ENCODE peak calls at places on chromosomes 16 and 17, in seven cellular contexts. T is HuH-7.5, D is IMR-90, I is ACHN, E is EH, P is EL, F is germinal center. N is an unnamed sample.

GRCh38 chr16:31875112-31875803 is 1.7 kb downstream of the ZNF267 start:
- DNase-seq in F (peak), T (no peak), E (peak), D (peak), P (peak), I (no peak), N (peak)

GRCh38 chr16:83212301-83212841 is 585.6 kb downstream of the CDH13 start:
- DNase-seq in F (no peak), I (no peak), D (no peak), T (no peak), P (no peak), E (no peak), N (no peak)

GRCh38 chr16:5560084-5560483 is 462.5 kb upstream of the EEF2KMT start:
- DNase-seq in F (no peak), I (no peak), P (no peak), E (no peak), T (no peak), D (no peak), N (no peak)

GRCh38 chr17:28405632-28406477 is at the start of gene SLC46A1:
- DNase-seq in E (peak), D (no peak), T (peak), I (peak), F (peak), P (peak), N (peak)

GRCh38 chr17:49290690-49291326 is 60.2 kb upstream of the PHOSPHO1 start:
- DNase-seq in D (peak), I (peak), E (peak), P (peak), F (peak), T (no peak), N (peak)

GRCh38 chr16:25613931-25614330 is 77.8 kb upstream of the HS3ST4 start:
- DNase-seq in F (no peak), T (no peak), P (no peak), I (no peak), D (no peak), E (no peak), N (no peak)

GRCh38 chr16:31460582-31461002 is 1.3 kb downstream of the ARMC5 start:
- DNase-seq in D (peak), T (no peak), E (peak), F (no peak), I (peak), P (peak), N (no peak)

GRCh38 chr16:14444979-14445810 is 184.9 kb downstream of the PARN start:
- DNase-seq in P (no peak), F (no peak), I (no peak), T (no peak), E (no peak), D (no peak), N (no peak)

GRCh38 chr17:35588196-35588920 is 1.2 kb downstream of the AP2B1 start:
- DNase-seq in T (no peak), F (no peak), I (peak), E (peak), D (peak), P (peak), N (no peak)

GRCh38 chr16:11232852-11233726 is 22.9 kb downstream of the SOCS1 start:
- DNase-seq in I (no peak), D (no peak), T (no peak), E (no peak), P (no peak), F (peak), N (no peak)

GRCh38 chr16:86778978-86779377 is 200.6 kb downstream of the FOXL1 start:
- DNase-seq in D (no peak), P (no peak), T (no peak), I (no peak), E (no peak), F (no peak), N (no peak)

GRCh38 chr17:41975099-41976083 is 8.8 kb downstream of the CNP start:
- DNase-seq in P (peak), I (no peak), F (no peak), D (peak), E (peak), T (no peak), N (no peak)

GRCh38 chr17:2157081-2157480 is 102.2 kb downstream of the HIC1 start:
- DNase-seq in F (no peak), I (no peak), T (no peak), D (peak), P (peak), E (peak), N (no peak)

GRCh38 chr16:22318690-22319358 is 21.6 kb downstream of the POLR3E start:
- DNase-seq in D (peak), I (peak), T (peak), P (peak), F (peak), E (peak), N (peak)

GRCh38 chr16:87350031-87350430 is 32.8 kb upstream of the C16orf95 start:
- DNase-seq in T (no peak), D (no peak), I (no peak), P (no peak), E (no peak), F (no peak), N (no peak)

GRCh38 chr17:75576661-75577060 is 10.9 kb upstream of the MYO15B start:
- DNase-seq in D (no peak), F (no peak), P (no peak), I (no peak), T (no peak), E (no peak), N (no peak)

GRCh38 chr17:65230040-65230439 is 92.9 kb downstream of the RGS9 start:
- DNase-seq in D (no peak), P (no peak), E (no peak), I (no peak), F (no peak), T (no peak), N (no peak)

GRCh38 chr17:7021993-7022778 is 664 bp upstream of the BCL6B start:
- DNase-seq in E (peak), P (peak), F (peak), T (peak), I (peak), D (peak), N (peak)

GRCh38 chr16:25051446-25052160 is 36.4 kb upstream of the ARHGAP17 start:
- DNase-seq in E (peak), D (peak), T (no peak), F (no peak), I (no peak), P (peak), N (no peak)

GRCh38 chr16:75108792-75109731 is 7.5 kb downstream of the LDHD start:
- DNase-seq in F (peak), D (peak), T (no peak), P (peak), I (peak), E (peak), N (no peak)

GRCh38 chr17:40577611-40578065 is 12.4 kb upstream of the CCR7 start:
- DNase-seq in F (no peak), E (no peak), P (no peak), D (no peak), I (no peak), T (no peak), N (no peak)

GRCh38 chr17:58504826-58505351 is 9.5 kb downstream of the MTMR4 start:
- DNase-seq in D (no peak), I (no peak), F (peak), P (no peak), T (no peak), E (no peak), N (no peak)

GRCh38 chr17:3447625-3448024 is 14.0 kb upstream of the OR1E2 start:
- DNase-seq in P (peak), E (peak), T (no peak), I (peak), F (no peak), D (no peak), N (peak)

GRCh38 chr17:2695961-2696760 is 15.4 kb downstream of the CLUH start:
- DNase-seq in D (no peak), T (no peak), P (no peak), I (no peak), F (no peak), E (no peak), N (no peak)

GRCh38 chr17:42181851-42182207 is 887 bp upstream of the KCNH4 start:
- DNase-seq in F (no peak), P (no peak), T (no peak), D (no peak), E (no peak), I (no peak), N (no peak)

GRCh38 chr16:87822571-87822970 is 46.7 kb downstream of the SLC7A5 start:
- DNase-seq in D (no peak), I (no peak), P (no peak), E (no peak), T (no peak), F (no peak), N (no peak)

GRCh38 chr17:76447931-76448652 is 4.9 kb downstream of the UBE2O start:
- DNase-seq in P (peak), F (no peak), E (peak), I (no peak), D (peak), T (no peak), N (no peak)

GRCh38 chr17:79985361-79985760 is 50.3 kb downstream of the TBC1D16 start:
- DNase-seq in T (no peak), P (no peak), I (no peak), F (no peak), E (no peak), D (no peak), N (no peak)

GRCh38 chr17:79904865-79905264 is 65.6 kb upstream of the CBX4 start:
- DNase-seq in P (no peak), D (no peak), E (no peak), I (no peak), F (no peak), T (no peak), N (no peak)

GRCh38 chr16:73122604-73123386 is 74.9 kb upstream of the ZFHX3 start:
- DNase-seq in D (no peak), T (no peak), P (no peak), E (peak), I (no peak), F (no peak), N (peak)

GRCh38 chr17:81034168-81034777 is 678 bp upstream of the BAIAP2 start:
- DNase-seq in I (no peak), P (no peak), F (no peak), E (no peak), T (no peak), D (no peak), N (no peak)

GRCh38 chr17:60249517-60249826 is 99.7 kb downstream of the CA4 start:
- DNase-seq in P (no peak), D (peak), E (peak), F (no peak), I (no peak), T (no peak), N (no peak)

GRCh38 chr16:71479420-71479819 is 9.7 kb downstream of the ZNF19 start:
- DNase-seq in I (peak), T (peak), E (peak), P (peak), F (no peak), D (peak), N (peak)

GRCh38 chr16:87634411-87634810 is 32.1 kb downstream of the JPH3 start:
- DNase-seq in D (no peak), T (no peak), F (no peak), I (no peak), P (no peak), E (no peak), N (no peak)

GRCh38 chr16:85936761-85937343 is 37.9 kb downstream of the IRF8 start:
- DNase-seq in I (no peak), E (peak), P (no peak), D (no peak), F (no peak), T (no peak), N (no peak)

GRCh38 chr16:81513204-81514040 is 68.8 kb downstream of the CMIP start:
- DNase-seq in P (peak), F (no peak), T (peak), I (no peak), E (peak), D (no peak), N (no peak)

GRCh38 chr16:23134274-23134673 is 15.0 kb downstream of the USP31 start:
- DNase-seq in I (no peak), P (no peak), E (no peak), F (no peak), T (no peak), D (no peak), N (no peak)

GRCh38 chr17:78779848-78780247 is 2.2 kb downstream of the CYTH1 start:
- DNase-seq in I (no peak), P (no peak), E (no peak), T (no peak), F (no peak), D (no peak), N (no peak)